ENCODE peak calls at places on chromosome 1, in nine cellular contexts. M is Daoy; V is fibroblast of lung; H is endothelial cell; P is transverse colon; Z is Right ventricle myocardium inferior; K is cardiac fibroblast; C is CD8-positive, alpha-beta memory T cell; N is globus pallidus. X is an unnamed sample.

GRCh38 chr1:20355828-20356735 is 65.4 kb downstream of the VWA5B1 start:
- DNase-seq in M (no peak), V (no peak), H (no peak), P (peak), Z (peak), K (no peak), C (no peak), N (no peak), X (no peak)

GRCh38 chr1:20100632-20101355 is 18.5 kb downstream of the PLA2G2D start:
- DNase-seq in M (peak), V (peak), H (peak), P (peak), Z (no peak), K (peak), C (no peak), N (peak), X (peak)

GRCh38 chr1:223022641-223023473 is 120.2 kb downstream of the TLR5 start:
- DNase-seq in M (peak), V (no peak), H (peak), P (no peak), Z (no peak), K (no peak), C (no peak), N (no peak), X (no peak)

GRCh38 chr1:58792851-58793250 is 9.0 kb upstream of the JUN start:
- DNase-seq in M (no peak), V (no peak), H (no peak), P (no peak), Z (no peak), K (no peak), C (no peak), N (no peak), X (no peak)

GRCh38 chr1:110309768-110310167 is 29.4 kb upstream of the RBM15 start:
- DNase-seq in M (peak), V (peak), H (no peak), P (no peak), Z (no peak), K (peak), C (no peak), N (no peak), X (no peak)

GRCh38 chr1:12469493-12469892 is 148.5 kb downstream of the DHRS3 start:
- DNase-seq in M (no peak), V (no peak), H (no peak), P (no peak), Z (no peak), K (no peak), C (no peak), N (no peak), X (no peak)

GRCh38 chr1:93001893-93002292 is 40.6 kb upstream of the DIPK1A start:
- DNase-seq in M (no peak), V (no peak), H (no peak), P (no peak), Z (no peak), K (no peak), C (no peak), N (no peak), X (no peak)

GRCh38 chr1:63946866-63947491 is 173.2 kb downstream of the ROR1 start:
- DNase-seq in M (peak), V (peak), H (no peak), P (peak), Z (no peak), K (peak), C (no peak), N (no peak), X (no peak)

GRCh38 chr1:7752512-7753417 is 18.3 kb upstream of the VAMP3 start:
- DNase-seq in M (peak), V (peak), H (peak), P (peak), Z (no peak), K (peak), C (peak), N (peak), X (peak)

GRCh38 chr1:200130552-200130951 is 103.0 kb downstream of the NR5A2 start:
- DNase-seq in M (no peak), V (no peak), H (no peak), P (no peak), Z (no peak), K (no peak), C (no peak), N (no peak), X (no peak)

GRCh38 chr1:50605186-50605875 is 182.1 kb upstream of the DMRTA2 start:
- DNase-seq in M (peak), V (peak), H (peak), P (peak), Z (no peak), K (peak), C (no peak), N (peak), X (peak)

GRCh38 chr1:42952353-42953001 is 6.2 kb downstream of the SLC2A1 start:
- DNase-seq in M (peak), V (no peak), H (no peak), P (peak), Z (peak), K (no peak), C (peak), N (no peak), X (no peak)

GRCh38 chr1:192951961-192952460 is 107.1 kb downstream of the UCHL5 start:
- DNase-seq in M (peak), V (peak), H (no peak), P (peak), Z (no peak), K (peak), C (no peak), N (no peak), X (no peak)

GRCh38 chr1:234607091-234608025 is 2.6 kb downstream of the IRF2BP2 start:
- DNase-seq in M (peak), V (no peak), H (peak), P (peak), Z (no peak), K (peak), C (peak), N (peak), X (no peak)

GRCh38 chr1:247182994-247183393 is 11.2 kb upstream of the ZNF124 start:
- DNase-seq in M (no peak), V (no peak), H (no peak), P (no peak), Z (no peak), K (no peak), C (no peak), N (no peak), X (no peak)

GRCh38 chr1:73556270-73556669 is 641.7 kb downstream of the LRRIQ3 start:
- DNase-seq in M (no peak), V (no peak), H (no peak), P (no peak), Z (no peak), K (no peak), C (no peak), N (no peak), X (no peak)

GRCh38 chr1:187396226-187396625 is 567.5 kb downstream of the PLA2G4A start:
- DNase-seq in M (no peak), V (no peak), H (no peak), P (no peak), Z (no peak), K (no peak), C (no peak), N (no peak), X (no peak)

GRCh38 chr1:170200665-170201397 is 55.1 kb downstream of the NTMT2 start:
- DNase-seq in M (no peak), V (peak), H (no peak), P (no peak), Z (no peak), K (peak), C (no peak), N (no peak), X (no peak)

GRCh38 chr1:179384027-179384426 is 18.3 kb downstream of the AXDND1 start:
- DNase-seq in M (no peak), V (no peak), H (no peak), P (no peak), Z (no peak), K (no peak), C (no peak), N (no peak), X (no peak)

GRCh38 chr1:179794669-179795068 is 51.6 kb downstream of the FAM163A start:
- DNase-seq in M (peak), V (no peak), H (no peak), P (no peak), Z (no peak), K (peak), C (no peak), N (no peak), X (no peak)

GRCh38 chr1:10665930-10666850 is 130.3 kb downstream of the CASZ1 start:
- DNase-seq in M (no peak), V (no peak), H (no peak), P (peak), Z (peak), K (no peak), C (no peak), N (peak), X (no peak)

GRCh38 chr1:17662296-17662695 is 92.8 kb upstream of the ACTL8 start:
- DNase-seq in M (no peak), V (no peak), H (no peak), P (no peak), Z (peak), K (no peak), C (no peak), N (no peak), X (no peak)

GRCh38 chr1:202806845-202807366 is 1.3 kb downstream of the KDM5B start:
- DNase-seq in M (peak), V (peak), H (peak), P (no peak), Z (peak), K (peak), C (no peak), N (peak), X (peak)

GRCh38 chr1:228647523-228648444 is 87.5 kb upstream of the RHOU start:
- DNase-seq in M (peak), V (peak), H (peak), P (peak), Z (no peak), K (peak), C (peak), N (no peak), X (peak)

GRCh38 chr1:153849487-153850185 is 73.1 kb downstream of the GATAD2B start:
- DNase-seq in M (no peak), V (no peak), H (no peak), P (no peak), Z (no peak), K (no peak), C (no peak), N (no peak), X (no peak)

GRCh38 chr1:167105150-167105840 is 11.4 kb downstream of the STYXL2 start:
- DNase-seq in M (no peak), V (no peak), H (no peak), P (no peak), Z (no peak), K (no peak), C (no peak), N (no peak), X (no peak)

GRCh38 chr1:158799689-158800088 is 18.7 kb upstream of the OR6N2 start:
- DNase-seq in M (peak), V (no peak), H (no peak), P (no peak), Z (no peak), K (no peak), C (no peak), N (no peak), X (no peak)

GRCh38 chr1:10537082-10537766 is 62.5 kb downstream of the PEX14 start:
- DNase-seq in M (no peak), V (no peak), H (no peak), P (no peak), Z (no peak), K (no peak), C (no peak), N (no peak), X (no peak)

GRCh38 chr1:247180581-247180980 is 8.8 kb upstream of the ZNF124 start:
- DNase-seq in M (no peak), V (no peak), H (no peak), P (no peak), Z (no peak), K (no peak), C (no peak), N (no peak), X (no peak)

X was measured in colonic mucosa.